ENCODE peak calls at places on chromosome 4, in seven cellular contexts. One of them, this sample, is unnamed.
A peak's percentile ranks its signal among the peaks of the same experiment; 100 is the strongest.

GRCh38 chr4:139275281-139275735 is 4.7 kb downstream of the MGARP start:
- DNase-seq in mesendoderm: no peak
- DNase-seq in trophoblast cell: no peak
- DNase-seq in mesenchymal stem cell: no peak
- DNase-seq in H1: no peak
- DNase-seq in IMR-90: no peak
- DNase-seq in H9: no peak
- DNase-seq in this sample: no peak

GRCh38 chr4:95516528-95517011 is 32.2 kb downstream of the UNC5C start:
- DNase-seq in mesendoderm: no peak
- DNase-seq in trophoblast cell: no peak
- DNase-seq in mesenchymal stem cell: peak; percentile 86
- DNase-seq in H1: no peak
- DNase-seq in IMR-90: peak; percentile 35
- DNase-seq in H9: no peak
- DNase-seq in this sample: no peak

GRCh38 chr4:82125170-82125862 is 248.5 kb downstream of the HNRNPD start:
- DNase-seq in mesendoderm: no peak
- DNase-seq in trophoblast cell: no peak
- DNase-seq in mesenchymal stem cell: no peak
- DNase-seq in H1: no peak
- DNase-seq in IMR-90: no peak
- DNase-seq in H9: no peak
- DNase-seq in this sample: no peak

GRCh38 chr4:1154523-1155182 is 17.7 kb downstream of the SPON2 start:
- DNase-seq in mesendoderm: no peak
- DNase-seq in trophoblast cell: no peak
- DNase-seq in mesenchymal stem cell: peak; percentile 20
- DNase-seq in H1: no peak
- DNase-seq in IMR-90: peak; percentile 25
- DNase-seq in H9: no peak
- DNase-seq in this sample: no peak

GRCh38 chr4:87025614-87026041 is 90.8 kb downstream of the AFF1 start:
- DNase-seq in mesendoderm: peak; percentile 76
- DNase-seq in trophoblast cell: peak; percentile 45
- DNase-seq in mesenchymal stem cell: no peak
- DNase-seq in H1: no peak
- DNase-seq in IMR-90: no peak
- DNase-seq in H9: no peak
- DNase-seq in this sample: no peak

GRCh38 chr4:142705820-142706219 is 140.3 kb downstream of the INPP4B start:
- DNase-seq in mesendoderm: no peak
- DNase-seq in trophoblast cell: no peak
- DNase-seq in mesenchymal stem cell: no peak
- DNase-seq in H1: no peak
- DNase-seq in IMR-90: no peak
- DNase-seq in H9: no peak
- DNase-seq in this sample: no peak

GRCh38 chr4:153538408-153539057 is 72.4 kb downstream of the TMEM131L start:
- DNase-seq in mesendoderm: no peak
- DNase-seq in trophoblast cell: no peak
- DNase-seq in mesenchymal stem cell: no peak
- DNase-seq in H1: no peak
- DNase-seq in IMR-90: peak; percentile 26
- DNase-seq in H9: no peak
- DNase-seq in this sample: no peak

GRCh38 chr4:174058846-174059245 is 224.6 kb downstream of the FBXO8 start:
- DNase-seq in mesendoderm: no peak
- DNase-seq in trophoblast cell: no peak
- DNase-seq in mesenchymal stem cell: peak; percentile 76
- DNase-seq in H1: no peak
- DNase-seq in IMR-90: no peak
- DNase-seq in H9: no peak
- DNase-seq in this sample: no peak

GRCh38 chr4:78166582-78166981 is 109.5 kb downstream of the FRAS1 start:
- DNase-seq in mesendoderm: no peak
- DNase-seq in trophoblast cell: no peak
- DNase-seq in mesenchymal stem cell: no peak
- DNase-seq in H1: no peak
- DNase-seq in IMR-90: no peak
- DNase-seq in H9: no peak
- DNase-seq in this sample: no peak

GRCh38 chr4:123997116-123997515 is 600.5 kb downstream of the SPRY1 start:
- DNase-seq in mesendoderm: no peak
- DNase-seq in trophoblast cell: no peak
- DNase-seq in mesenchymal stem cell: no peak
- DNase-seq in H1: no peak
- DNase-seq in IMR-90: no peak
- DNase-seq in H9: no peak
- DNase-seq in this sample: peak; percentile 57

DNA sequence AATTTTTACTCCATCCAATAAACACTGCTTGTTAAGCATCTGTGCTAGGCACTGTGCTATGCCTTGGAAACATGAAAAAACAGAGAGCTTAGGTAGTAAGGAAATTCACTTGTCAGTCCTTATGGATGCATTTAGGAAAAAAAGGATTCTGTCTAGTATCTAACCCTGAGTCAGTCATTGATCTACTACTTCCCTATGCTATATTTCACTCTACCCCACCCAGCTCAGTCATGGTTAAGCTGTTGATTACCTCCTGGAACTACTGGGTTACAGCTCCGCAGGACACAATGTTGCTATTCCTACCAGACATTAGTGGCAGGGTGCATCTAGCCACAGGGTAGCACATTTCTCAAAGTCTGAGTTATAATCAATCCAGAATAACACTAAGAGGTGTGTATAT is 2.9 kb upstream of the USP53 start:
- DNase-seq in mesendoderm: no peak
- DNase-seq in trophoblast cell: no peak
- DNase-seq in mesenchymal stem cell: no peak
- DNase-seq in H1: no peak
- DNase-seq in IMR-90: no peak
- DNase-seq in H9: no peak
- DNase-seq in this sample: no peak
- H3K23ac ChIP-seq in mesendoderm: no peak overlapping the region
- H3K23ac ChIP-seq in trophoblast cell: no peak overlapping the region
- H3K23ac ChIP-seq in mesenchymal stem cell: no peak overlapping the region
- H3K23ac ChIP-seq in H1: no peak overlapping the region
- H3K23ac ChIP-seq in IMR-90: peak overlapping the region; percentile 39
- H3K23ac ChIP-seq in H9: no peak overlapping the region
- H3K23ac ChIP-seq in this sample: no peak overlapping the region

DNA sequence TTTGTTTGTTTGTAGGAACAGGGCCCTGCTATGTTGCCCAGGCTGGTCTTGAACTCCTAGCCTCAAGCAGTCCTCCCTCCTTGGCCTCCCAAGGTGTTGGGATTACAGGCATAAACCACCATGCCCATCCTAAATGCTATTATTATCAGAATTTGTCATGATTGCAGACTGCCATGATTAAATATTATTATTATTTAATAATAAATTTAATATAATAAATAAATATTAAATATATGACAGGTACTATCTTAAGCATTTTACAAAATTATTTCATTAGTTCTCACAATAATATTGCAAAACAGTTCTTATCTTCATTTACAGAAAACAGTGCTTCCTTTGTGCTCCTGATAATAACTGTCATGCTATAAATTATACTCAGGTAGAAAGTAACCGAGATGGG is 133.4 kb upstream of the JADE1 start:
- DNase-seq in mesendoderm: no peak
- DNase-seq in trophoblast cell: no peak
- DNase-seq in mesenchymal stem cell: no peak
- DNase-seq in H1: no peak
- DNase-seq in IMR-90: no peak
- DNase-seq in H9: no peak
- DNase-seq in this sample: no peak
- H3K23ac ChIP-seq in mesendoderm: no peak overlapping the region
- H3K23ac ChIP-seq in trophoblast cell: no peak overlapping the region
- H3K23ac ChIP-seq in mesenchymal stem cell: no peak overlapping the region
- H3K23ac ChIP-seq in H1: no peak overlapping the region
- H3K23ac ChIP-seq in IMR-90: no peak overlapping the region
- H3K23ac ChIP-seq in H9: no peak overlapping the region
- H3K23ac ChIP-seq in this sample: no peak overlapping the region

GRCh38 chr4:54723786-54724185 is 66.0 kb downstream of the KIT start:
- DNase-seq in mesendoderm: no peak
- DNase-seq in trophoblast cell: no peak
- DNase-seq in mesenchymal stem cell: no peak
- DNase-seq in H1: no peak
- DNase-seq in IMR-90: no peak
- DNase-seq in H9: no peak
- DNase-seq in this sample: no peak

GRCh38 chr4:54719378-54719777 is 61.6 kb downstream of the KIT start:
- DNase-seq in mesendoderm: peak; percentile 16
- DNase-seq in trophoblast cell: no peak
- DNase-seq in mesenchymal stem cell: no peak
- DNase-seq in H1: no peak
- DNase-seq in IMR-90: peak; percentile 43
- DNase-seq in H9: no peak
- DNase-seq in this sample: no peak

GRCh38 chr4:54726907-54727306 is 69.2 kb downstream of the KIT start:
- DNase-seq in mesendoderm: no peak
- DNase-seq in trophoblast cell: no peak
- DNase-seq in mesenchymal stem cell: no peak
- DNase-seq in H1: no peak
- DNase-seq in IMR-90: no peak
- DNase-seq in H9: no peak
- DNase-seq in this sample: no peak

GRCh38 chr4:54727346-54727745 is 69.6 kb downstream of the KIT start:
- DNase-seq in mesendoderm: no peak
- DNase-seq in trophoblast cell: no peak
- DNase-seq in mesenchymal stem cell: no peak
- DNase-seq in H1: no peak
- DNase-seq in IMR-90: no peak
- DNase-seq in H9: no peak
- DNase-seq in this sample: no peak

DNA sequence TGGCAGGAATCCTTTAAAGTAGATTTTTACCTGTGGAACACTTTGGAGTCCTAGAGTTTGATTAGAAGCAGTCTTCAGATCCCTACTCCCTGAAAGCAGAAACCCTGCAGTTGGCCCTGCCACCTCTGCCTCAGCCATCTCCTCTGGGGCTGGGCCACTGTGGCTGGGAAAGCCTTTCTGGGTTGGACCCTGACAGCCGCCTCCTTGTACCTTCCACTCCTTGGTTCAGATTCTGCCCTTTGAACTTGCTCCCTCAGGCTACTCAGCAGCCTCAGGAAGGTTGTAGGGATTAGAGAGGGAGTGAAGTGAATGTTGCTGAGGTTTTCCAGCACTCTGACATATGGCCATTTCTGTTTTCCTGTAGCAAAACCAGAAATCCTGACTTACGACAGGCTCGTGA is 65.5 kb downstream of the KIT start:
- DNase-seq in mesendoderm: no peak
- DNase-seq in trophoblast cell: no peak
- DNase-seq in mesenchymal stem cell: no peak
- DNase-seq in H1: no peak
- DNase-seq in IMR-90: no peak
- DNase-seq in H9: no peak
- DNase-seq in this sample: no peak
- H3K23ac ChIP-seq in mesendoderm: no peak overlapping the region
- H3K23ac ChIP-seq in trophoblast cell: no peak overlapping the region
- H3K23ac ChIP-seq in mesenchymal stem cell: no peak overlapping the region
- H3K23ac ChIP-seq in H1: no peak overlapping the region
- H3K23ac ChIP-seq in IMR-90: no peak overlapping the region
- H3K23ac ChIP-seq in H9: no peak overlapping the region
- H3K23ac ChIP-seq in this sample: no peak overlapping the region

DNA sequence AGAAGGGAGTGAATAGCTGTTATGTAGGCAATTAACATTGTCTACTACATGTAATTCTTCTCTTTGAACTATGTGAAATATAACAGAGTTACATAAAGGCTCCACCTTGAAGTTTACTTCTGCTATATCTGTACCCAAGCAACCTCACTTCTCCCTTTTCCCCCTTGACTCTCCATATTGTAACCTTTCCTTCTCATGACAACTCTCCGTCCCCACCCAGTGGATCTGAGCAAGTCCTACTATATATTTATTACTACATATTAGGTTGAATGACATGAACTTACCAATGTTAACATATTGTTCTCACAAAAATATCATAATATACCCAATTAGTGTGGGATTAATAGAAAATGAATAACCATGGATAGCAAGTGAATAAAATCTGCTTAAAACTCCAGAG is 93.2 kb upstream of the ATP8A1 start:
- DNase-seq in mesendoderm: peak; percentile 49
- DNase-seq in trophoblast cell: no peak
- DNase-seq in mesenchymal stem cell: no peak
- DNase-seq in H1: no peak
- DNase-seq in IMR-90: no peak
- DNase-seq in H9: no peak
- DNase-seq in this sample: no peak
- H3K23ac ChIP-seq in mesendoderm: no peak overlapping the region
- H3K23ac ChIP-seq in trophoblast cell: no peak overlapping the region
- H3K23ac ChIP-seq in mesenchymal stem cell: no peak overlapping the region
- H3K23ac ChIP-seq in H1: no peak overlapping the region
- H3K23ac ChIP-seq in IMR-90: no peak overlapping the region
- H3K23ac ChIP-seq in H9: no peak overlapping the region
- H3K23ac ChIP-seq in this sample: no peak overlapping the region

DNA sequence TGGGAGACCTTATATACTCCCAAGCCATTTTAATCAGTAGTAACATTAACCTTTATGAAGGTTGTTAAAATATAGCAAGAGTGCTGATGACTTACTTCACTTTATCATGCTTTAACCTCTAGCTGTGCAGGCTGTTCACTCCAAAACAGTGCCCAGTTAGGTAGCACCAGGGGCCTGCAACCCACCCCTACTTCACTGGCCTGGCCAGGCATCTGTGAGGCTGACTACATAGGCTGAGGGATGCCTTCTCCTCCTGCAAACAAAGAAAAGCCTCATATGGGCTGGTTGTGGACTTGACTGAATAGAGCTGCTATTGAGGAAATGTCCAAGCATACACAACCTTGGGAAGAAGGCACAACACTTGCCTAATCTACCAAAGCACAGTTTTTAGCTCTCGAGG is 172.8 kb downstream of the SHROOM3 start:
- DNase-seq in mesendoderm: no peak
- DNase-seq in trophoblast cell: no peak
- DNase-seq in mesenchymal stem cell: no peak
- DNase-seq in H1: no peak
- DNase-seq in IMR-90: no peak
- DNase-seq in H9: no peak
- DNase-seq in this sample: no peak
- H3K23ac ChIP-seq in mesendoderm: no peak overlapping the region
- H3K23ac ChIP-seq in trophoblast cell: no peak overlapping the region
- H3K23ac ChIP-seq in mesenchymal stem cell: no peak overlapping the region
- H3K23ac ChIP-seq in H1: peak overlapping the region; percentile 28
- H3K23ac ChIP-seq in IMR-90: peak overlapping the region; percentile 45
- H3K23ac ChIP-seq in H9: no peak overlapping the region
- H3K23ac ChIP-seq in this sample: no peak overlapping the region

DNA sequence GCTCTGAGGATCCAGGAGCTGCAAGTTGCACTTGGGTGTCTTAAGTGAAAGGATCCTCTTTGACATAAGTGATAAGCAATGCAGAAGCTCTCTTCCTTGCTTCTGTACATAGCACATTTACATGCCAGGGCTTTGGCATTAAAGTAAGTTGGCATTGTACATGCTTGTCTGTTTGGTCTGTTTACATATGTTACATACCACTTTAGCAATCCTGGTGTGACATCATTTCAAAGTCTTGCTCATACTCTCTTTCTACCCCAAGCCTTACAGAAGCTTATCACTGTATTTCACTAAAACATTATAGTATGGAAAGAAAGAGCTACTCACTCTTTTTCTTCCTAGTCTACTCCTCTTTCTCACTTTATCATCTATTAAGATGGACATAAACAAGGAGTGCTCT is 2548.2 kb downstream of the ARAP2 start:
- DNase-seq in mesendoderm: no peak
- DNase-seq in trophoblast cell: peak; percentile 9
- DNase-seq in mesenchymal stem cell: peak; percentile 63
- DNase-seq in H1: no peak
- DNase-seq in IMR-90: no peak
- DNase-seq in H9: no peak
- DNase-seq in this sample: no peak
- H3K23ac ChIP-seq in mesendoderm: no peak overlapping the region
- H3K23ac ChIP-seq in trophoblast cell: no peak overlapping the region
- H3K23ac ChIP-seq in mesenchymal stem cell: no peak overlapping the region
- H3K23ac ChIP-seq in H1: no peak overlapping the region
- H3K23ac ChIP-seq in IMR-90: no peak overlapping the region
- H3K23ac ChIP-seq in H9: no peak overlapping the region
- H3K23ac ChIP-seq in this sample: no peak overlapping the region

GRCh38 chr4:5371415-5372190 is 320.3 kb downstream of the STK32B start:
- DNase-seq in mesendoderm: no peak
- DNase-seq in trophoblast cell: peak; percentile 27
- DNase-seq in mesenchymal stem cell: peak; percentile 78
- DNase-seq in H1: no peak
- DNase-seq in IMR-90: peak; percentile 80
- DNase-seq in H9: no peak
- DNase-seq in this sample: no peak
- H3K23ac ChIP-seq in mesendoderm: no peak overlapping the region
- H3K23ac ChIP-seq in trophoblast cell: no peak overlapping the region
- H3K23ac ChIP-seq in mesenchymal stem cell: no peak overlapping the region
- H3K23ac ChIP-seq in H1: no peak overlapping the region
- H3K23ac ChIP-seq in IMR-90: peak overlapping the region; percentile 82
- H3K23ac ChIP-seq in H9: no peak overlapping the region
- H3K23ac ChIP-seq in this sample: no peak overlapping the region

This sample was measured in neuronal stem cell.